ENCODE peak calls at places on chromosomes 4 and X, in eight cellular contexts. G is foreskin keratinocyte; J is iPS DF 6.9; Q is left ventricle myocardium inferior; A is pancreas; S is NCI-H446 treated with DMSO at 0.1 percent for 48 hours; T is CD4-positive, alpha-beta memory T cell; K is activated CD4-positive, alpha-beta T cell treated with anti-CD3 and anti-CD28 coated beads for 24 hours. I is an unnamed sample.

GRCh38 chr4:89773793-89774192 is 63.2 kb downstream of the SNCA start:
- DNase-seq in G (no peak), Q (no peak), J (no peak), S (no peak), T (no peak), A (no peak), K (no peak), I (no peak)

GRCh38 chrX:21926527-21927278 is 13.8 kb upstream of the SMS start:
- DNase-seq in A (no peak), G (peak), T (no peak), Q (no peak), K (no peak), J (no peak), S (peak), I (no peak)

GRCh38 chrX:32673193-32673592 is 538.2 kb downstream of the DMD start:
- DNase-seq in K (no peak), G (no peak), S (no peak), Q (no peak), J (peak), A (no peak), T (no peak), I (no peak)

GRCh38 chrX:72620550-72621145 is 48.0 kb upstream of the HDAC8 start:
- DNase-seq in T (no peak), G (peak), S (no peak), J (no peak), Q (peak), K (peak), A (peak), I (no peak)

GRCh38 chr4:181301735-181302380 is 941.3 kb upstream of the TENM3 start:
- DNase-seq in G (no peak), J (peak), K (peak), S (no peak), A (peak), T (no peak), Q (peak), I (peak)

GRCh38 chr4:120918788-120919187 is 3.7 kb downstream of the PRDM5 start:
- DNase-seq in K (no peak), Q (peak), T (no peak), G (no peak), J (no peak), A (peak), S (no peak), I (no peak)

GRCh38 chr4:25113915-25114904 is 46.0 kb downstream of the SEPSECS start:
- DNase-seq in J (no peak), Q (no peak), A (no peak), K (no peak), G (no peak), S (no peak), T (no peak), I (no peak)

GRCh38 chr4:17814140-17814539 is 3.4 kb downstream of the NCAPG start:
- DNase-seq in G (no peak), S (no peak), J (no peak), T (no peak), Q (no peak), K (no peak), A (no peak), I (no peak)

GRCh38 chr4:55947254-55947882 is 1.4 kb upstream of the CEP135 start:
- DNase-seq in A (no peak), J (no peak), T (no peak), S (no peak), Q (no peak), G (no peak), K (no peak), I (peak)

GRCh38 chr4:181528570-181529184 is 714.5 kb upstream of the TENM3 start:
- DNase-seq in K (peak), T (no peak), S (no peak), J (peak), A (peak), G (peak), Q (peak), I (no peak)

GRCh38 chr4:3196670-3197359 is 52.1 kb upstream of the MSANTD1 start:
- DNase-seq in K (no peak), Q (no peak), S (no peak), J (no peak), T (no peak), A (no peak), G (no peak), I (no peak)

GRCh38 chr4:188439641-188440311 is 300.5 kb downstream of the TRIML1 start:
- DNase-seq in T (no peak), J (no peak), Q (peak), S (no peak), K (no peak), A (peak), G (peak), I (no peak)

GRCh38 chr4:62953752-62954151 is 1455.5 kb downstream of the TECRL start:
- DNase-seq in T (no peak), J (no peak), G (no peak), K (no peak), S (no peak), A (no peak), Q (no peak), I (no peak)